ENCODE peak calls at places on chromosomes 7 and 10, in four cellular contexts. J, H, A and X are unnamed samples.

GRCh38 chr10:131968949-131969348 is 12.8 kb downstream of the BNIP3 start:
- DNase-seq in A (no peak), H (no peak), J (no peak), X (no peak)

GRCh38 chr7:130875901-130876300 is 141.9 kb upstream of the KLF14 start:
- DNase-seq in A (no peak), H (no peak), J (no peak), X (peak; percentile 80)

GRCh38 chr7:129101746-129102145 is 42.8 kb upstream of the TSPAN33 start:
- DNase-seq in A (peak; percentile 20), H (peak; percentile 17), J (no peak), X (no peak)

GRCh38 chr10:79176949-79177602 is 108.3 kb downstream of the ZMIZ1 start:
- DNase-seq in A (peak; percentile 63), J (no peak), H (no peak), X (no peak)

GRCh38 chr10:46282460-46283216 is 4.2 kb upstream of the ANTXRL start:
- DNase-seq in J (peak; percentile 56), H (peak; percentile 88), A (peak; percentile 95), X (no peak)

GRCh38 chr7:2701406-2701805 is 13.4 kb downstream of the AMZ1 start:
- DNase-seq in A (no peak), J (no peak), H (no peak), X (no peak)

GRCh38 chr10:101272229-101272868 is 43.1 kb upstream of the LBX1 start:
- DNase-seq in A (peak; percentile 90), H (peak; percentile 60), J (peak; percentile 75), X (peak; percentile 63)

GRCh38 chr10:47364366-47364765 is 16.2 kb downstream of the RBP3 start:
- DNase-seq in H (no peak), A (no peak), J (no peak), X (no peak)

GRCh38 chr10:110502851-110503301 is 5.2 kb downstream of the DUSP5 start:
- DNase-seq in H (peak; percentile 50), A (peak; percentile 67), J (no peak), X (no peak)

GRCh38 chr7:130372813-130373212 is 7.5 kb upstream of the CPA1 start:
- DNase-seq in A (no peak), J (no peak), H (no peak), X (no peak)

GRCh38 chr7:36605662-36606441 is 118.4 kb downstream of the AOAH start:
- DNase-seq in J (no peak), H (no peak), A (no peak), X (no peak)

GRCh38 chr10:43208147-43209063 is 58.5 kb downstream of the RASGEF1A start:
- DNase-seq in J (no peak), A (no peak), H (peak; percentile 4), X (no peak)

GRCh38 chr10:35412336-35412735 is 76.0 kb downstream of the CCNY start:
- DNase-seq in H (no peak), J (no peak), A (no peak), X (no peak)

GRCh38 chr10:43287056-43288007 is 20.5 kb upstream of the RASGEF1A start:
- DNase-seq in A (no peak), H (no peak), J (peak; percentile 30), X (peak; percentile 32)

GRCh38 chr7:152678133-152678645 is 2.2 kb upstream of the XRCC2 start:
- DNase-seq in J (no peak), H (no peak), A (no peak), X (no peak)

GRCh38 chr10:7986851-7987250 is 67.6 kb upstream of the GATA3 start:
- DNase-seq in J (no peak), H (no peak), A (no peak), X (no peak)